ENCODE peak calls at places on chromosomes 2 and 18, in nine cellular contexts. C, B, Q, E, R, S, F, H and U are unnamed samples.
A peak's percentile ranks its signal among the peaks of the same experiment; 100 is the strongest.

GRCh38 chr2:12399244-12399643 is 317.5 kb upstream of the TRIB2 start:
- DNase-seq in B (no peak), F (no peak), S (no peak), Q (no peak), H (no peak), C (no peak), E (no peak), R (no peak), U (no peak)

GRCh38 chr18:45957100-45957499 is 10.0 kb downstream of the EPG5 start:
- DNase-seq in B (no peak), S (no peak), E (no peak), H (no peak), F (no peak), R (no peak), C (no peak), Q (no peak), U (no peak)

GRCh38 chr2:3778841-3779505 is 75.6 kb downstream of the DCDC2C start:
- DNase-seq in S (peak; percentile 71), E (no peak), R (no peak), H (no peak), Q (no peak), F (no peak), C (no peak), B (no peak), U (peak; percentile 43)

GRCh38 chr2:42057159-42057901 is 9.5 kb downstream of the PKDCC start:
- DNase-seq in F (no peak), B (no peak), C (no peak), H (no peak), E (no peak), Q (no peak), S (no peak), R (no peak), U (no peak)

GRCh38 chr2:133532919-133533318 is 35.3 kb downstream of the NCKAP5 start:
- DNase-seq in B (no peak), E (no peak), R (no peak), Q (no peak), S (no peak), F (no peak), C (no peak), H (no peak), U (no peak)

GRCh38 chr2:235779444-235779896 is 285.6 kb downstream of the AGAP1 start:
- DNase-seq in B (peak; percentile 62), R (peak; percentile 78), S (peak; percentile 82), F (peak; percentile 56), E (peak; percentile 46), H (peak; percentile 67), C (peak; percentile 79), Q (peak; percentile 78), U (peak; percentile 67)

GRCh38 chr2:35783723-35784122 is 571.9 kb upstream of the CRIM1 start:
- DNase-seq in E (no peak), R (no peak), C (no peak), F (no peak), Q (peak; percentile 12), H (no peak), S (no peak), B (no peak), U (no peak)

GRCh38 chr2:127631184-127631996 is 14.6 kb upstream of the GPR17 start:
- DNase-seq in C (peak; percentile 90), S (peak; percentile 76), H (peak; percentile 47), Q (no peak), E (no peak), R (no peak), F (no peak), B (no peak), U (no peak)

GRCh38 chr2:197078535-197078934 is 152.0 kb upstream of the PGAP1 start:
- DNase-seq in Q (no peak), B (no peak), R (no peak), C (no peak), H (no peak), S (no peak), E (no peak), F (no peak), U (no peak)

GRCh38 chr2:156430236-156430977 is 5.8 kb upstream of the GPD2 start:
- DNase-seq in Q (no peak), H (no peak), S (no peak), F (no peak), B (no peak), R (no peak), E (no peak), C (no peak), U (no peak)

GRCh38 chr2:109185801-109186570 is 57.0 kb downstream of the SH3RF3 start:
- DNase-seq in B (peak; percentile 56), C (peak; percentile 88), S (no peak), Q (peak; percentile 35), F (no peak), H (peak; percentile 54), R (no peak), E (no peak), U (no peak)

GRCh38 chr2:163348843-163349395 is 386.9 kb downstream of the FIGN start:
- DNase-seq in E (peak; percentile 95), H (no peak), S (no peak), R (no peak), B (no peak), C (no peak), Q (peak; percentile 9), F (no peak), U (no peak)

GRCh38 chr2:104412384-104412783 is 441.5 kb upstream of the POU3F3 start:
- DNase-seq in C (no peak), H (no peak), F (peak; percentile 45), R (peak; percentile 51), E (peak; percentile 12), B (no peak), Q (peak; percentile 43), S (no peak), U (no peak)

GRCh38 chr2:219279151-219279915 is at the start of gene DNAJB2:
- DNase-seq in H (peak; percentile 99), Q (peak; percentile 99), E (peak; percentile 94), F (peak; percentile 99), C (peak; percentile 100), S (peak; percentile 100), B (peak; percentile 99), R (peak; percentile 99), U (peak; percentile 98)

GRCh38 chr2:219280682-219281081 is 1.5 kb downstream of the DNAJB2 start:
- DNase-seq in S (no peak), B (no peak), C (peak; percentile 50), F (no peak), E (no peak), H (no peak), Q (no peak), R (no peak), U (no peak)

GRCh38 chr2:219281588-219281987 is 2.4 kb downstream of the DNAJB2 start:
- DNase-seq in Q (no peak), F (no peak), S (no peak), E (no peak), H (no peak), C (peak; percentile 59), B (no peak), R (no peak), U (no peak)

GRCh38 chr2:219278655-219279150 is 463 bp upstream of the DNAJB2 start:
- DNase-seq in Q (no peak), R (no peak), H (no peak), C (no peak), S (no peak), F (peak; percentile 59), B (no peak), E (no peak), U (no peak)

DNA sequence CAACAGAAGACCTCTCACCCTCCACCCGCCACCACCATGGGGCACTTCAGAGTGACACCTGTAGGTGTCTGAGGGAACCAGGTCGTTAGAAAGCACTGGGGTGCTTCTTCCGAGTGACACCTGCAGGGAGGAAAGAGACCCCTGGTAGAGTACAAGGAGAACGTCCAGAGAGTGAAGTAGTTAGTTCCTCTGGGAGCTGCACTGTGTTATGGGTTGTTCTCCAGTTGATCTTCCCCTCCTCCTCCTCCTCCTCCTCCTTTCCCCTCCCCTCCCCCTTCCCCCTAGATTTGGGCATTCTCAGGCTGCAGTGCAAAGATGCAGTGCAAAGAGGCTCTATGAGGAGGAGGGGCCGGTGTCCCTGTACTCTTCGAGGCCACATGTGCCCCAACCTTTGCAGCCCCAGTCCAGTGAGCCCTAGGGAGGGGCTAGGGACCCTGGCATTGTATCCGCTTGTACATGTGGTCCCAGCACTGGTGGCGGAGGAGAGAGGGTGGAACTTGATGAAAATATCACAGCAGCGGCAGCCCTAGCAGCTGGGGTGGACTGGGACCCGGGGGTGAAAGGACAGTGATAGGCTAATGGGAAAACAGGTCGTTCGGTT is 850 bp downstream of the DNAJB2 start:
- DNase-seq in S (no peak), R (no peak), B (no peak), C (peak; percentile 66), H (no peak), Q (no peak), E (no peak), F (peak; percentile 90), U (no peak)
- TF ChIP-seq CTCF in S (no peak), R (no peak), B (no peak), C (no peak), H (no peak), Q (no peak), E (no peak), F (peak; percentile 74), U (no peak)

GRCh38 chr18:9133225-9133624 is 3.4 kb upstream of the ANKRD12 start:
- DNase-seq in C (no peak), H (no peak), R (no peak), S (no peak), B (no peak), E (no peak), Q (no peak), F (no peak), U (no peak)
- H3K4me1 ChIP-seq in C (peaks cover 13% of the 10 kb centered on the region), H (peaks cover 36% of the 10 kb centered on the region), R (no peaks in the 10 kb centered on the region), S (peaks cover 36% of the 10 kb centered on the region), B (peaks cover 35% of the 10 kb centered on the region), E (peaks cover 14% of the 10 kb centered on the region), Q (peaks cover 22% of the 10 kb centered on the region), F (peaks cover 17% of the 10 kb centered on the region), U (peaks cover 18% of the 10 kb centered on the region)

DNA sequence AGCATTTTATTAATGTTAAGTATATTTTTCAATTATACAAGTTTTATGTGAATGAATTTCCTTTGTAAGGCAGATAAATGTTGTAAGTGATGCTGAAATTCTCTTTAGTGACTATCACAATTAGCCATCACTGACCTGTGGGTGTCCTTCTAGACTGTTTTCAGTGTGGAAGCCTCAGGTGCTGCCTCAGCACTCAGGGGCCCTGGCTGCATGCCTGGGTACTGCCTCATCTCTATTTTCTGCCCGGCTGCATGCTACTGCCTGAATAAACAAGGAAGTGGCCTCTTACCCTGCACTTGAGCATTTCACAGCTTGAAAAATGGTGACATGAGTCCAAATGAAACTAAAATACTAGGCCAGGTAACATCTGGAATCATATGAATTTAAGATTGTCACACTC is 787.6 kb upstream of the SALL3 start:
- DNase-seq in E (no peak), R (no peak), S (no peak), B (no peak), H (no peak), F (no peak), C (no peak), Q (peak; percentile 64), U (no peak)
- TF ChIP-seq CTCF in E (no peak), R (no peak), S (peak; percentile 29), B (peak; percentile 17), H (no peak), F (no peak), C (no peak), Q (no peak), U (no peak)

DNA sequence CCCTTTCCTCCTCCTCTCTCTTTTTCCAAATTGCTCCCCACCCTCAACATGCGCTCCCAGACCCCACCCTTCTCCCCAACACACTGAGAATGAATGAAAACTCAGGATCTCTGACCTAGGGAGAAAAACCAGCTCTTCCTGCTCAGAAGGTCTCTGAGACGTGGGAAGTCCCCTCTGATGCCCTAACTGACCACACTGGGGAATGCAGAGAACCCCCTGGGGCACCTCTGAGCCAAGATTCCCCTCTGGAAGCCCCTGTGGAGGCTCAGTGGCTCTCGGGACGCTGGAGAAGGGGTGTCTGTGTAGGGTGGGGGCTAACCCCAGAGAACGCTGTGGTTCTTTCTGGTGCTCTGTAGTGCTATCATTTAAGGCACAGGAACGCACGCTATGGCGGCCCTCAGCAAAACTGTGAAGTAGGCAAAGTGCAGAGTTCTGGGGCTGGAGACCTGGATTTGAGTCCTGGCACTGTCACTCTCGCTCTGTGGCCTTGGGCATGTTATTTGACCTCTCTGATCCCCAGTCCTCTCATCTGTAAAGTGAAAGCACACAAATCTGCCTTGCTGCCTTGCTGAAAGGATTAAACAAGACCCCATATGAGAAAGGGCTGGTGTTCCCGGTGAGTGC is 17.1 kb downstream of the ATOH8 start:
- DNase-seq in E (no peak), R (no peak), S (no peak), Q (no peak), B (no peak), F (no peak), H (no peak), C (no peak), U (no peak)
- H3K4me1 ChIP-seq in E (peaks cover 79% of the 10 kb centered on the region), R (peaks cover 68% of the 10 kb centered on the region), S (peaks cover 84% of the 10 kb centered on the region), Q (peaks cover 53% of the 10 kb centered on the region), B (peaks cover 96% of the 10 kb centered on the region), F (no peaks in the 10 kb centered on the region), H (peaks cover 85% of the 10 kb centered on the region), C (peaks cover 74% of the 10 kb centered on the region), U (peaks cover 95% of the 10 kb centered on the region)